ENCODE peak calls at places on chromosomes 6 and 20, in six cellular contexts. V is HL-60, Z is K562, D is SK-N-SH, W is HepG2, E is H1. I is an unnamed sample.

GRCh38 chr6:146896062-146896813 is 297.5 kb downstream of the ADGB start:
- DNase-seq in V (no peak), Z (peak), D (no peak), W (no peak), E (no peak), I (no peak)

GRCh38 chr6:144413418-144413817 is 128.3 kb downstream of the UTRN start:
- DNase-seq in V (no peak), Z (no peak), D (no peak), W (no peak), E (no peak), I (no peak)

GRCh38 chr20:62786100-62786499 is 10.2 kb upstream of the MRGBP start:
- DNase-seq in V (no peak), Z (no peak), D (no peak), W (no peak), E (no peak), I (no peak)

GRCh38 chr6:15016813-15017212 is 229.1 kb upstream of the JARID2 start:
- DNase-seq in V (no peak), Z (no peak), D (no peak), W (no peak), E (no peak), I (no peak)

GRCh38 chr6:153130515-153131036 is 506 bp downstream of the RGS17 start:
- DNase-seq in V (no peak), Z (no peak), D (peak), W (no peak), E (no peak), I (no peak)

GRCh38 chr20:3744806-3745685 is 12.6 kb downstream of the HSPA12B start:
- DNase-seq in V (no peak), Z (peak), D (peak), W (peak), E (peak), I (no peak)

GRCh38 chr6:3381233-3382065 is 75.4 kb downstream of the SLC22A23 start:
- DNase-seq in V (no peak), Z (peak), D (no peak), W (no peak), E (no peak), I (no peak)

GRCh38 chr6:3230275-3231212 is 3.1 kb upstream of the TUBB2B start:
- DNase-seq in V (no peak), Z (no peak), D (peak), W (no peak), E (no peak), I (no peak)

GRCh38 chr6:30887901-30888300 is 3.6 kb downstream of the DDR1 start:
- DNase-seq in V (no peak), Z (no peak), D (peak), W (no peak), E (no peak), I (no peak)

GRCh38 chr6:19465240-19465639 is 371.9 kb upstream of the ID4 start:
- DNase-seq in V (no peak), Z (no peak), D (no peak), W (no peak), E (no peak), I (no peak)

GRCh38 chr20:54085910-54086309 is 15.5 kb upstream of the BCAS1 start:
- DNase-seq in V (no peak), Z (no peak), D (no peak), W (no peak), E (no peak), I (no peak)

GRCh38 chr6:44630125-44631028 is 242.9 kb downstream of the CDC5L start:
- DNase-seq in V (peak), Z (peak), D (peak), W (peak), E (no peak), I (no peak)

GRCh38 chr6:157005940-157006339 is 228.8 kb downstream of the ARID1B start:
- DNase-seq in V (no peak), Z (no peak), D (no peak), W (no peak), E (no peak), I (no peak)

GRCh38 chr6:99348823-99349619 is 453 bp downstream of the FAXC start:
- DNase-seq in V (no peak), Z (no peak), D (peak), W (no peak), E (no peak), I (no peak)

GRCh38 chr6:15355683-15356099 is 109.8 kb downstream of the JARID2 start:
- DNase-seq in V (no peak), Z (no peak), D (no peak), W (no peak), E (no peak), I (no peak)

GRCh38 chr6:30533460-30534294 is 22.6 kb downstream of the GNL1 start:
- DNase-seq in V (no peak), Z (no peak), D (no peak), W (peak), E (no peak), I (no peak)

GRCh38 chr6:45590751-45591184 is 213.0 kb upstream of the SUPT3H start:
- DNase-seq in V (no peak), Z (no peak), D (no peak), W (no peak), E (no peak), I (no peak)

GRCh38 chr20:24996449-24997195 is 4.1 kb upstream of the APMAP start:
- DNase-seq in V (no peak), Z (no peak), D (no peak), W (no peak), E (no peak), I (no peak)

GRCh38 chr20:63121246-63121645 is 94.7 kb downstream of the YTHDF1 start:
- DNase-seq in V (no peak), Z (no peak), D (no peak), W (no peak), E (no peak), I (no peak)

GRCh38 chr6:130322673-130323268 is 43.0 kb upstream of the TMEM200A start:
- DNase-seq in V (peak), Z (peak), D (peak), W (peak), E (no peak), I (peak)

GRCh38 chr6:142015011-142015410 is 117.7 kb upstream of the GJE1 start:
- DNase-seq in V (no peak), Z (no peak), D (no peak), W (no peak), E (no peak), I (no peak)

GRCh38 chr6:17432356-17432755 is 39.0 kb downstream of the CAP2 start:
- DNase-seq in V (no peak), Z (no peak), D (no peak), W (no peak), E (no peak), I (no peak)

GRCh38 chr6:24446670-24447069 is 42.7 kb downstream of the GPLD1 start:
- DNase-seq in V (no peak), Z (no peak), D (no peak), W (no peak), E (no peak), I (no peak)

GRCh38 chr6:169725270-169726048 is 1.2 kb upstream of the PHF10 start:
- DNase-seq in V (no peak), Z (peak), D (peak), W (peak), E (no peak), I (no peak)

GRCh38 chr6:111651185-111652034 is 45.7 kb upstream of the TRAF3IP2 start:
- DNase-seq in V (no peak), Z (no peak), D (no peak), W (no peak), E (no peak), I (no peak)

GRCh38 chr6:139977887-139978332 is 603.5 kb upstream of the CITED2 start:
- DNase-seq in V (no peak), Z (no peak), D (no peak), W (peak), E (no peak), I (no peak)

GRCh38 chr6:124027392-124027791 is 223.7 kb downstream of the NKAIN2 start:
- DNase-seq in V (no peak), Z (no peak), D (no peak), W (no peak), E (no peak), I (no peak)

GRCh38 chr6:165092881-165093595 is 216.4 kb downstream of the C6orf118 start:
- DNase-seq in V (no peak), Z (no peak), D (no peak), W (no peak), E (no peak), I (no peak)

GRCh38 chr6:131754088-131754487 is 43.3 kb upstream of the CTAGE9 start:
- DNase-seq in V (no peak), Z (no peak), D (no peak), W (no peak), E (no peak), I (no peak)

GRCh38 chr6:82363368-82364086 is at the start of gene TPBG:
- DNase-seq in V (no peak), Z (peak), D (peak), W (peak), E (peak), I (no peak)

GRCh38 chr20:51237278-51237677 is 214.4 kb upstream of the KCNG1 start:
- DNase-seq in V (peak), Z (no peak), D (no peak), W (no peak), E (no peak), I (no peak)

GRCh38 chr6:27811383-27811782 is 100.8 kb downstream of the OR2B2 start:
- DNase-seq in V (no peak), Z (peak), D (no peak), W (no peak), E (no peak), I (no peak)

GRCh38 chr20:62357681-62358080 is 9.4 kb downstream of the LAMA5 start:
- DNase-seq in V (no peak), Z (no peak), D (no peak), W (no peak), E (no peak), I (no peak)

GRCh38 chr20:25309395-25310267 is 61.7 kb downstream of the PYGB start:
- DNase-seq in V (no peak), Z (peak), D (peak), W (peak), E (no peak), I (no peak)

GRCh38 chr6:26043389-26044139 is 43.7 kb upstream of the HFE start:
- DNase-seq in V (no peak), Z (no peak), D (peak), W (peak), E (no peak), I (peak)

GRCh38 chr20:60899320-60899719 is 352.7 kb upstream of the CDH4 start:
- DNase-seq in V (no peak), Z (no peak), D (no peak), W (no peak), E (no peak), I (no peak)

GRCh38 chr6:69881322-69882151 is 15.2 kb downstream of the COL19A1 start:
- DNase-seq in V (no peak), Z (no peak), D (no peak), W (no peak), E (no peak), I (peak)

GRCh38 chr6:29295623-29296022 is 5.9 kb upstream of the OR14J1 start:
- DNase-seq in V (no peak), Z (no peak), D (no peak), W (no peak), E (no peak), I (no peak)

GRCh38 chr6:294656-295565 is 2.6 kb downstream of the DUSP22 start:
- DNase-seq in V (no peak), Z (no peak), D (no peak), W (no peak), E (no peak), I (no peak)
- TF ChIP-seq GABPA in V (no peak), Z (no peak), D (no peak), W (no peak), E (no peak), I (no peak)

GRCh38 chr6:159023893-159024292 is 20.9 kb downstream of the TAGAP start:
- DNase-seq in V (no peak), Z (no peak), D (no peak), W (no peak), E (no peak), I (no peak)
- TF ChIP-seq GABPA in V (no peak), Z (no peak), D (no peak), W (no peak), E (no peak), I (no peak)

DNA sequence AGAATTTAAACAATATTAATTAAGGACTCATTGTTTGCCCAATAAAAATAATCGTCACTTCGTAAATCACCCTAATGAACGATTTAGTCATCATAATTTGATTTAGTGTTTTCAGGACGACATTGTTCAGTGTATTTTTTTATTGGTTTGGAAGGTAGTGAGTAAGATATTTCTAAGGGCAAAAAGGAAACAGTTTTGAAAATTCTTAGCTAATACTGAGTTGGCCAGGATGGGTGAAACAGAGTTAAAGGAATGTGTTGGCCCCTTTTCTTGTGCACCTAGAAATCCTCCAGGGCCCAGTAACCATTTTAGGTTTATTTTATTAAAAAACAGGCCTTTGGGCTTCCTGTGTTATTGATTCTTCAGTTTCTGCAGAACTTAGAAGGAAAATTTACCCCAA is 25.3 kb downstream of the ANKS1A start:
- DNase-seq in V (no peak), Z (no peak), D (no peak), W (no peak), E (no peak), I (no peak)
- TF ChIP-seq GABPA in V (no peak), Z (no peak), D (no peak), W (no peak), E (no peak), I (no peak)

GRCh38 chr6:137256350-137257128 is 37.4 kb upstream of the IFNGR1 start:
- DNase-seq in V (no peak), Z (no peak), D (no peak), W (peak), E (no peak), I (no peak)

GRCh38 chr6:137260205-137260604 is 41.0 kb upstream of the IFNGR1 start:
- DNase-seq in V (no peak), Z (no peak), D (no peak), W (no peak), E (no peak), I (no peak)

GRCh38 chr6:137259349-137259748 is 40.2 kb upstream of the IFNGR1 start:
- DNase-seq in V (no peak), Z (no peak), D (no peak), W (peak), E (no peak), I (no peak)

GRCh38 chr6:137261393-137262154 is 42.4 kb upstream of the IFNGR1 start:
- DNase-seq in V (no peak), Z (no peak), D (no peak), W (peak), E (no peak), I (peak)

GRCh38 chr6:137258170-137258569 is 39.0 kb upstream of the IFNGR1 start:
- DNase-seq in V (peak), Z (no peak), D (no peak), W (no peak), E (no peak), I (no peak)
- TF ChIP-seq GABPA in V (no peak), Z (no peak), D (no peak), W (no peak), E (no peak), I (no peak)

DNA sequence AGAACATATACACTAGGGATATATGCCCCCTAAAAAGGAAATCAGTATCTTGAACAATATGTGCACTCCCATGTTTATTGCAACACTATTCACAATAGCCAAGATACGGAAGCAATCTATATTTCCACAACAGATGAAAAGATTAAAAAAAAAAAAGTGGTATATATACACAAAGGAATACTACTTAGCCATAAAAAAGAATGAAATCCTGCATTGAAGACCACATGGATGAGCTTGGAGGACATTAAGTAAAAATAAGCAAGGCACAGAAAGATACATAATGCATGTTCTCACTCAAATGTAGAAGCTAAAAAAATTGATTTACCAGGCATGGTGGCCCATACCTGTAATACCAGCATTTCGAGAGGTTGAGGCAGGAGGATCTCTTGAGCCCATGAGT is 4.6 kb downstream of the GOPC start:
- DNase-seq in V (no peak), Z (no peak), D (no peak), W (no peak), E (no peak), I (no peak)
- TF ChIP-seq GABPA in V (no peak), Z (no peak), D (no peak), W (no peak), E (no peak), I (no peak)